ENCODE peak calls at places on chromosomes 7 and 10, in six cellular contexts. Y is ovary, P is A549, J is stomach, N is testis, I is Peyer's patch. T is an unnamed sample.

GRCh38 chr10:89793649-89794254 is 92.4 kb downstream of the KIF20B start:
- DNase-seq in Y (no peak), P (peak), J (no peak), N (peak), I (peak), T (no peak)

GRCh38 chr10:125883198-125883597 is 2.1 kb upstream of the DHX32 start:
- DNase-seq in Y (no peak), P (no peak), J (no peak), N (no peak), I (no peak), T (no peak)

GRCh38 chr7:149870701-149871483 is 2.9 kb upstream of the ATP6V0E2 start:
- DNase-seq in Y (no peak), P (no peak), J (no peak), N (peak), I (no peak), T (no peak)

GRCh38 chr7:363626-364025 is 73.7 kb downstream of the FOXL3 start:
- DNase-seq in Y (no peak), P (no peak), J (no peak), N (no peak), I (no peak), T (peak)

GRCh38 chr7:5488286-5488878 is 64.7 kb upstream of the TNRC18 start:
- DNase-seq in Y (no peak), P (no peak), J (no peak), N (no peak), I (no peak), T (no peak)

GRCh38 chr7:36985866-36986402 is 261.6 kb upstream of the AOAH start:
- DNase-seq in Y (no peak), P (no peak), J (no peak), N (no peak), I (no peak), T (no peak)

GRCh38 chr10:46314046-46314445 is 27.2 kb downstream of the ANTXRL start:
- DNase-seq in Y (no peak), P (no peak), J (peak), N (no peak), I (peak), T (peak)

GRCh38 chr7:11787534-11787933 is 44.5 kb downstream of the THSD7A start:
- DNase-seq in Y (no peak), P (peak), J (no peak), N (no peak), I (no peak), T (no peak)

GRCh38 chr7:98229991-98230745 is 18.9 kb downstream of the BHLHA15 start:
- DNase-seq in Y (no peak), P (no peak), J (no peak), N (no peak), I (no peak), T (no peak)

GRCh38 chr10:47151880-47152279 is 148.1 kb upstream of the GDF10 start:
- DNase-seq in Y (no peak), P (no peak), J (no peak), N (no peak), I (no peak), T (no peak)

GRCh38 chr10:33304553-33304952 is 29.9 kb downstream of the NRP1 start:
- DNase-seq in Y (no peak), P (no peak), J (no peak), N (no peak), I (no peak), T (no peak)

GRCh38 chr10:69179089-69179742 is 818 bp upstream of the SUPV3L1 start:
- DNase-seq in Y (peak), P (no peak), J (no peak), N (no peak), I (no peak), T (no peak)

GRCh38 chr10:32142646-32143045 is 86.4 kb upstream of the KIF5B start:
- DNase-seq in Y (no peak), P (no peak), J (no peak), N (no peak), I (peak), T (no peak)

GRCh38 chr10:69847458-69847857 is 45.8 kb downstream of the COL13A1 start:
- DNase-seq in Y (no peak), P (no peak), J (no peak), N (no peak), I (no peak), T (no peak)

GRCh38 chr7:124536156-124536762 is 229.3 kb downstream of the GPR37 start:
- DNase-seq in Y (no peak), P (no peak), J (no peak), N (no peak), I (no peak), T (no peak)

GRCh38 chr10:93826355-93826754 is 67.4 kb upstream of the SLC35G1 start:
- DNase-seq in Y (no peak), P (no peak), J (no peak), N (no peak), I (no peak), T (no peak)

GRCh38 chr10:112907893-112908292 is 42.2 kb upstream of the TCF7L2 start:
- DNase-seq in Y (no peak), P (peak), J (no peak), N (no peak), I (no peak), T (no peak)

GRCh38 chr10:46523881-46524470 is 32.5 kb downstream of the GPRIN2 start:
- DNase-seq in Y (peak), P (peak), J (peak), N (peak), I (peak), T (peak)

GRCh38 chr10:131790021-131790420 is 110.8 kb upstream of the PPP2R2D start:
- DNase-seq in Y (no peak), P (peak), J (peak), N (peak), I (no peak), T (no peak)

GRCh38 chr10:6269953-6270867 is 67.5 kb downstream of the PFKFB3 start:
- DNase-seq in Y (no peak), P (no peak), J (peak), N (no peak), I (peak), T (peak)

GRCh38 chr10:96374985-96375830 is 16.4 kb upstream of the OPALIN start:
- DNase-seq in Y (peak), P (peak), J (peak), N (peak), I (peak), T (peak)

GRCh38 chr7:17075601-17076000 is 193.8 kb upstream of the AGR3 start:
- DNase-seq in Y (no peak), P (no peak), J (no peak), N (no peak), I (no peak), T (no peak)

GRCh38 chr7:5143935-5144903 is 45.8 kb upstream of the WIPI2 start:
- DNase-seq in Y (no peak), P (no peak), J (peak), N (no peak), I (peak), T (peak)

GRCh38 chr7:80929619-80930018 is 10.8 kb upstream of the SEMA3C start:
- DNase-seq in Y (no peak), P (no peak), J (no peak), N (no peak), I (no peak), T (no peak)

GRCh38 chr7:471866-472639 is 47.6 kb downstream of the PDGFA start:
- DNase-seq in Y (peak), P (no peak), J (peak), N (peak), I (peak), T (peak)

GRCh38 chr7:125491137-125491536 is 561.5 kb upstream of the POT1 start:
- DNase-seq in Y (no peak), P (no peak), J (no peak), N (no peak), I (no peak), T (no peak)

GRCh38 chr7:50155755-50156154 is 62.7 kb upstream of the ZPBP start:
- DNase-seq in Y (no peak), P (no peak), J (no peak), N (no peak), I (no peak), T (no peak)

GRCh38 chr7:132771301-132771730 is 195.0 kb upstream of the PLXNA4 start:
- DNase-seq in Y (no peak), P (no peak), J (no peak), N (peak), I (no peak), T (no peak)

GRCh38 chr7:105675873-105676484 is 94.7 kb upstream of the EFCAB10 start:
- DNase-seq in Y (no peak), P (no peak), J (peak), N (peak), I (peak), T (peak)

GRCh38 chr10:132787253-132788179 is 1.6 kb upstream of the NKX6-2 start:
- DNase-seq in Y (no peak), P (peak), J (no peak), N (no peak), I (no peak), T (no peak)

GRCh38 chr7:29337628-29338116 is 143.1 kb downstream of the CHN2 start:
- DNase-seq in Y (no peak), P (no peak), J (no peak), N (no peak), I (peak), T (no peak)

GRCh38 chr10:49310460-49310859 is 11.5 kb downstream of the C10orf71 start:
- DNase-seq in Y (no peak), P (no peak), J (no peak), N (no peak), I (no peak), T (no peak)

GRCh38 chr7:964401-965231 is 10.1 kb upstream of the ADAP1 start:
- DNase-seq in Y (peak), P (peak), J (no peak), N (peak), I (no peak), T (peak)

GRCh38 chr10:132849546-132850031 is 63.6 kb upstream of the NKX6-2 start:
- DNase-seq in Y (no peak), P (no peak), J (peak), N (peak), I (peak), T (peak)

GRCh38 chr7:4169505-4169904 is 512.6 kb upstream of the FOXK1 start:
- DNase-seq in Y (no peak), P (no peak), J (no peak), N (no peak), I (peak), T (no peak)

GRCh38 chr7:68482800-68483199 is 1115.5 kb upstream of the AUTS2 start:
- DNase-seq in Y (no peak), P (no peak), J (no peak), N (no peak), I (no peak), T (no peak)

DNA sequence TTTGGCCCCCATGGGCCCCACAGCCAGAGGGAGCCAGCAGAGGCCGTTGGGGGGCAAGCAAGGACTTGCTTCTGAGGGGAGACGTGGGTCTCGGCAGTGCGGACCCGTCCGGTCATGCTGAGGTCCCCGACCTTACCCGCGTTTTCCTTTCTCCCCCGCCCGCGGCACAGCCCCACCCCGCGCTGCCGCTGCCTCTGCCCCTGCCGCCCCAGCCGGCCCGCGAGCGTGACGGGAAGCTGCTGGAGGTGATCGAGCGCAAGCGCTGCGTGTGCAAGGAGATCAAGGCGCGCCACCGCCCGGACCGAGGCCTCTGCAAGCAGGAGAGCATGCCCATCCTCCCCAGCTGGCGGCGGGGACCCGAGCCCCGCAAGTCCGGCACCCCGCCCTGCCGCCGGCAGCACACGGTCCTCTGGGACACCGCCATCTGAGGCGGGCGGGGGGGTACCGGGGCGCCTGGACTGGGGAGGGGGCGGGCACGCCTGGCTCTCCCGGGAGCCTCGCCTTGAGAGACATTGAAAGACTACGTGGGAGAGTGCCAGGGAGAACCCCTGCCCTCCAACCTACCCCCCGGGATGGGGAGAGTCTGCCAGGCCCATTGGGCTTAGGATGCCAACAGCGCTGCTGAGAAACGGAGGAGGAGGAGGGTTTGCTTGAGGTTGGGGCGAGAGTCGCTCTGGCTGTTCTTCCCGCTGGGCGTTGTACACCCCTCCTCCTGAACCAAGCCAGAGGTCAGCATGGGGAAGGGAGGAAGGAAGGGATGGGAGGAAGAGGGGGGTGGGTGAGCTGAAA is 9.9 kb downstream of the NYAP1 start:
- DNase-seq in Y (peak), P (no peak), J (peak), N (no peak), I (peak), T (peak)
- TF ChIP-seq POLR2A in Y (no peak), P (no peak), J (no peak), N (no peak), I (no peak), T (no peak)

DNA sequence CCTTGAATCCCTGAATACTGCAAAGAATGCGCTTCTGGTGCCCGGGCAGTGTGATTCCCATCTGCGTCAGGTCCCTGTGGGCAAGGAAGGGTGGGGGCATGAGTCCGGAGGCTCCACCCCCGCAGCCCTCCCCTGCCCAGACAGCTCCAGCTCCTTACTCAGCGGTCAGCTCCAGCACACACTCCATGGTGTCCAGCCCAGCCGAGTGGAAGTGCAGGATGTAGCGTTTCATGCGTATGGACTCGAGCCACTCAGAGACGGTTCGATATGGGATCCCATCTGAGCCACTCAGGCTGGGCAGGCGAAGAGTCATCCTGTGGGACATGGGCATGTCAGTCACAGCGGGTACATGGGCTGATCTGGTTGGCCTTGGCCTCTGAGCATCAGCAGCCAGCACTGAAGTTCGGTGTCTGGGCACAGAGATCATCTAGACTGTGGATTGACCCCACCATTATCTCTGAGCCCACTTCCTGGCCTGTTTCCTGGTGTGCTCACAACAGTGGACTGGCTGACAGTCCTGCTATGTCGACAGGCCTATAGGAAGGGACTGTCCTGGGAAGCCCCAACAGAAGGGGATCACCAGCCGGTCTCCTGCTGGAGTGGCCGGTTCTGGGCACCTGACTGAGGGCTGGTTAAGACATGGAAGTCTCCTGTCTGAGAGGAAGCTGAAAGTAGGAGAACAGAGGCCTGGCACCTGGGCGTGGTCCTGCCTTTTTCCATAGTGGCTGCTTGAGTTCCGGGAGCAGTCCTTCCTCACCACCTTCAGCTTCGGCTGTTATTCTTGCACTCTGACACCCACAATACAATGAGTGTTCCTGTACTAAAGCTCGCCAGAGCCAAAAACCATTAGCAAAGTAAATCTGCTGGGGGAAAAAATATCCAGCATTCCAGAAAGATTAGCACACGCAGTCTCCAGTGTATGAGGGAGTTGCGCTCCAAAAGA is 10.6 kb downstream of the ZYX start:
- DNase-seq in Y (peak), P (no peak), J (peak), N (peak), I (peak), T (no peak)
- TF ChIP-seq POLR2A in Y (no peak), P (no peak), J (no peak), N (no peak), I (no peak), T (no peak)

GRCh38 chr10:99929360-99929759 is 80.4 kb downstream of the DNMBP start:
- DNase-seq in Y (no peak), P (no peak), J (peak), N (no peak), I (no peak), T (no peak)
- TF ChIP-seq POLR2A in Y (no peak), P (no peak), J (no peak), N (no peak), I (no peak), T (no peak)

DNA sequence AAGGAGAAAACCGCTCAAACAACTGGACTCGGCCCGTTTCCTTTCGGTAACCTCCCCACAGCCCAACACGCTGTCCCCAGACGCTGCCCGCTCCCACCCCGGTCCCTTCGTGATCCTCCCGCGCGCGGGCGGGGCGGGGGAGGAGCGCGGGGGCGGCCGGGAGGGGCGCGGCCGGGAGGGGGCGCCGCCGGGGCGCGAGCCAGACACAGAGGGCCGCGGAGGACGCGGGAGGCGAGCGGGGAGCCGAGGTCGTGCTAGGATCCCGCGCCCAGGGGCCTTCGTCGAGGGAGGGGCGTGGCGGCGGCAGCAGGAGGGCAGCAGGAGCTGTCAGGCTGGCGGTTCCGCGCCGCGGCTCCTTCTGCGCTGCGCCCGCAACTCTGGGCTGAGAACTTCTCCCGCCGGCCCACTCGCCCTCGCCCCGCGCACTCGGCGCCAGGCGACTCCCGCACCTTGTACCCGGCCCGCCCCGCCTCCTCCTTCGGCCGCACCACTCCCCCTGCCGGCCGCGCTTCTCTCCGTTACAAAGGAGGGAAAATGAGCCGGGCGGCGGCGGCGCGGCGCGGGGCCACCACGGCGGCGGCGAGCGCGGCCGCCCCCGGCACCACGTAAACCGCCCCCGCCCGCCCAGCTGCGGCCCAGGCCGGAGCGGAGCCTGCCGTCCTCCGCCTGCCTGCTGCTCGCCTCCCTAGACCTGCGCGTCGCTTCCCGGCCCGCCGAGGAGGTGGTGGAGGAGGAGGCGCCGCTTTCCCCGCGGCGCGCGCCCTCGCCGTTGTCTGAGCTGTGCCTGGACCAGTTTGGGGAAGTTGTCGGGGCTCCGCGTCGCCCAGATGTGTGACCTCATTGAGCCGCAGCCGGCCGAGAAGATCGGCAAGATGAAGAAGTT is at the start of gene CDK14:
- DNase-seq in Y (peak), P (peak), J (peak), N (peak), I (peak), T (peak)
- TF ChIP-seq POLR2A in Y (peak), P (no peak), J (no peak), N (no peak), I (no peak), T (no peak)

DNA sequence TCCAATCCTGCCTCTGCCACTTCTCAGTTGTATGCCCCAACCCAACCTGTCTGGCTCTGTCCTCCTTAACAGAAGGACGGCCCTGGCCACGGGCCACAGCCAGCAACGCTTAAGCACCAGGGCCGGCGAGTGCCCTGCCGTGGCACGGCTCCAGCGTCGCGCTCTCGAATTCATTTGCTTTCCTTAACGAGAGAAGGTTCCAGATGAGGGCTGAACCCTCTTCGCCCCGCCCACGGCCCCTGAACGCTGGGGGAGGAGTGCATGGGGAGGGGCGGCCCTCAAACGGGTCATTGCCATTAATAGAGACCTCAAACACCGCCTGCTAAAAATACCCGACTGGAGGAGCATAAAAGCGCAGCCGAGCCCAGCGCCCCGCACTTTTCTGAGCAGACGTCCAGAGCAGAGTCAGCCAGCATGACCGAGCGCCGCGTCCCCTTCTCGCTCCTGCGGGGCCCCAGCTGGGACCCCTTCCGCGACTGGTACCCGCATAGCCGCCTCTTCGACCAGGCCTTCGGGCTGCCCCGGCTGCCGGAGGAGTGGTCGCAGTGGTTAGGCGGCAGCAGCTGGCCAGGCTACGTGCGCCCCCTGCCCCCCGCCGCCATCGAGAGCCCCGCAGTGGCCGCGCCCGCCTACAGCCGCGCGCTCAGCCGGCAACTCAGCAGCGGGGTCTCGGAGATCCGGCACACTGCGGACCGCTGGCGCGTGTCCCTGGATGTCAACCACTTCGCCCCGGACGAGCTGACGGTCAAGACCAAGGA is at the start of gene HSPB1:
- DNase-seq in Y (peak), P (peak), J (peak), N (peak), I (peak), T (peak)
- TF ChIP-seq POLR2A in Y (peak), P (peak), J (no peak), N (peak), I (peak), T (peak)

DNA sequence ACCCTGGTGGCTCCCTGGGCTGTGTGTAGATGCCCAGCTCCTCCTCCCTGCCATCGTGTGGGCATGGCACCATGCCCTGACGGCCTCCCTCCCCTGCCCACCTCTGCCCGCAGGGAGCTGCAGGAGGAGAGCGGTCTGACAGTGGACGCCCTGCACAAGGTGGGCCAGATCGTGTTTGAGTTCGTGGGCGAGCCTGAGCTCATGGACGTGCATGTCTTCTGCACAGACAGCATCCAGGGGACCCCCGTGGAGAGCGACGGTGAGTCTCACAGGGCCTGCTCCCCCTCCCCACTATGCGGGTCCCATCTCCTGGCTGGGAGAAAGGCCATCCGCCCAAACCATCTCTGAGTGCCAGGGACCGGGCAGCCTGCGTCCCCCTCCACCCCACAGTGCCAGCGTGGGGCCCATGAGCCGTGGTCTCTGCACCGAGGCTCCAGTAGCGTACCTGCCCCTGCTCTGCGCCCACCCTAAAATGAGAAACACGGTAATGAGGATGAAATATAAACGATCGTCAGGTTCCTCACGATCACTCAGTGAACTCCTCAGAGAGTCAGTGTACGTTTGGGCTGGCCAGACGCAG is 7.8 kb downstream of the NUDT1 start:
- DNase-seq in Y (no peak), P (no peak), J (no peak), N (no peak), I (no peak), T (no peak)
- TF ChIP-seq POLR2A in Y (no peak), P (no peak), J (no peak), N (no peak), I (no peak), T (no peak)